ENCODE peak calls at places on chromosomes 16 and 17, in nine cellular contexts. Y is fibroblast of mammary gland, V is HepG2, E is right lobe of liver, B is lower lobe of right lung, Z is midbrain, X is NCI-H69, L is activated T-helper 1 cell treated with Interleukin-2 at 50 U/mL for 16 hours, G is A172. A is an unnamed sample.

GRCh38 chr17:45940826-45941225 is 46.5 kb downstream of the MAPT start:
- DNase-seq in Y (no peak), E (no peak), V (no peak), L (no peak), Z (peak), B (no peak), G (no peak), X (peak), A (no peak)

GRCh38 chr16:20136446-20136968 is 62.8 kb upstream of the GPR139 start:
- DNase-seq in V (no peak), B (no peak), L (no peak), X (no peak), G (no peak), Z (no peak), Y (no peak), E (no peak), A (no peak)

GRCh38 chr17:81251091-81251942 is 12.2 kb downstream of the NDUFAF8 start:
- DNase-seq in Y (no peak), Z (no peak), B (no peak), V (no peak), L (no peak), X (peak), E (no peak), G (no peak), A (no peak)

GRCh38 chr17:45579529-45580495 is 89.3 kb upstream of the PLEKHM1 start:
- DNase-seq in L (no peak), Z (no peak), G (no peak), Y (no peak), B (no peak), E (no peak), X (no peak), V (no peak), A (no peak)

GRCh38 chr16:50884066-50884860 is 142.4 kb downstream of the CYLD start:
- DNase-seq in G (no peak), Y (no peak), E (no peak), V (peak), X (no peak), B (no peak), L (no peak), Z (no peak), A (no peak)

GRCh38 chr17:11366451-11366850 is 125.4 kb downstream of the SHISA6 start:
- DNase-seq in Y (no peak), B (no peak), X (no peak), E (no peak), L (no peak), V (no peak), Z (no peak), G (no peak), A (no peak)

GRCh38 chr16:58306327-58306726 is 11.5 kb upstream of the PRSS54 start:
- DNase-seq in Y (peak), G (peak), V (peak), E (no peak), Z (no peak), B (no peak), X (peak), L (no peak), A (no peak)

GRCh38 chr16:82344157-82344556 is 174.1 kb upstream of the MPHOSPH6 start:
- DNase-seq in L (no peak), B (no peak), Y (no peak), G (no peak), V (peak), Z (peak), X (peak), E (no peak), A (no peak)

GRCh38 chr16:66580605-66581209 is 1.4 kb downstream of the CMTM2 start:
- DNase-seq in E (no peak), Y (peak), V (peak), G (peak), B (no peak), X (no peak), L (no peak), Z (no peak), A (no peak)

GRCh38 chr16:79380990-79381389 is 219.5 kb downstream of the MAF start:
- DNase-seq in V (no peak), L (no peak), X (no peak), E (no peak), Z (no peak), Y (no peak), G (no peak), B (no peak), A (no peak)

GRCh38 chr17:17206913-17207368 is 808 bp upstream of the PLD6 start:
- DNase-seq in L (no peak), Y (no peak), E (no peak), G (no peak), Z (no peak), V (no peak), B (no peak), X (no peak), A (no peak)

GRCh38 chr17:58447039-58447975 is 30.0 kb upstream of the RNF43 start:
- DNase-seq in E (peak), B (peak), G (peak), Z (peak), L (peak), V (peak), Y (peak), X (peak), A (peak)

GRCh38 chr17:55487727-55488436 is 23.4 kb downstream of the SMIM36 start:
- DNase-seq in L (no peak), Y (peak), Z (no peak), X (no peak), V (peak), B (no peak), G (no peak), E (no peak), A (no peak)

GRCh38 chr17:38619937-38620550 is 14.3 kb upstream of the SRCIN1 start:
- DNase-seq in G (no peak), E (no peak), V (no peak), B (no peak), X (no peak), Y (no peak), Z (no peak), L (no peak), A (no peak)

GRCh38 chr17:40461036-40461721 is 17.9 kb downstream of the IGFBP4 start:
- DNase-seq in Y (peak), E (no peak), X (peak), V (no peak), B (no peak), G (no peak), L (no peak), Z (no peak), A (no peak)

GRCh38 chr17:71934520-71934919 is 186.3 kb upstream of the SOX9 start:
- DNase-seq in G (no peak), E (no peak), B (no peak), Z (no peak), V (no peak), L (no peak), X (no peak), Y (no peak), A (no peak)

GRCh38 chr17:63405020-63405419 is 41.1 kb downstream of the CYB561 start:
- DNase-seq in Z (no peak), X (no peak), G (no peak), B (no peak), E (peak), L (no peak), V (no peak), Y (no peak), A (no peak)

GRCh38 chr16:65489531-65490023 is 367.7 kb upstream of the CDH11 start:
- DNase-seq in X (no peak), Y (peak), V (no peak), Z (no peak), L (no peak), E (no peak), G (no peak), B (no peak), A (no peak)

GRCh38 chr16:28905800-28906372 is 19.2 kb downstream of the RABEP2 start:
- DNase-seq in E (no peak), G (no peak), B (no peak), X (no peak), Y (no peak), V (no peak), L (no peak), Z (no peak), A (no peak)

GRCh38 chr17:38735161-38735997 is 5.2 kb downstream of the CISD3 start:
- DNase-seq in Y (no peak), L (peak), B (peak), X (peak), E (peak), Z (peak), G (peak), V (peak), A (no peak)

GRCh38 chr16:57639172-57639571 is 10.7 kb downstream of the ADGRG1 start:
- DNase-seq in Y (no peak), X (peak), E (peak), B (peak), L (no peak), V (no peak), Z (peak), G (no peak), A (peak)

GRCh38 chr16:27706803-27707685 is 157.1 kb downstream of the KATNIP start:
- DNase-seq in B (no peak), Y (no peak), E (peak), X (no peak), L (no peak), G (no peak), V (no peak), Z (no peak), A (no peak)

GRCh38 chr16:35391328-35391727 is 1931.9 kb downstream of the TP53TG3F start:
- DNase-seq in Y (peak), L (no peak), V (peak), G (peak), Z (peak), B (no peak), X (peak), E (peak), A (peak)

GRCh38 chr16:11202260-11203091 is 53.5 kb downstream of the SOCS1 start:
- DNase-seq in E (no peak), V (no peak), L (no peak), B (no peak), Y (peak), Z (no peak), X (peak), G (no peak), A (no peak)

GRCh38 chr17:39813631-39814030 is 50.5 kb downstream of the IKZF3 start:
- DNase-seq in X (no peak), Y (no peak), V (no peak), L (peak), E (no peak), G (no peak), Z (no peak), B (no peak), A (no peak)

GRCh38 chr16:72850021-72850420 is 197.9 kb downstream of the ZFHX3 start:
- DNase-seq in G (no peak), Y (no peak), L (no peak), E (no peak), B (no peak), Z (no peak), V (no peak), X (no peak), A (no peak)

GRCh38 chr17:74686761-74687160 is 26.0 kb downstream of the CD300LF start:
- DNase-seq in B (no peak), V (no peak), Z (no peak), E (no peak), X (peak), Y (no peak), G (no peak), L (no peak), A (no peak)

GRCh38 chr17:4948166-4948996 is at the start of gene PFN1:
- DNase-seq in B (peak), E (peak), G (peak), Z (peak), L (peak), V (peak), X (peak), Y (peak), A (peak)

GRCh38 chr16:22353933-22354541 is 20.4 kb downstream of the CDR2 start:
- DNase-seq in G (no peak), B (no peak), Z (no peak), V (peak), E (no peak), X (no peak), L (no peak), Y (no peak), A (peak)

GRCh38 chr16:85123891-85124635 is 11.8 kb upstream of the CIBAR2 start:
- DNase-seq in G (peak), B (peak), E (no peak), Y (peak), L (no peak), Z (peak), X (no peak), V (no peak), A (no peak)

GRCh38 chr17:4318186-4318585 is 48.3 kb downstream of the UBE2G1 start:
- DNase-seq in E (no peak), V (no peak), G (no peak), L (no peak), Z (no peak), Y (no peak), X (no peak), B (no peak), A (no peak)

GRCh38 chr17:41784207-41784744 is 2.2 kb downstream of the JUP start:
- DNase-seq in G (peak), V (no peak), X (no peak), E (no peak), Z (no peak), L (no peak), Y (peak), B (no peak), A (no peak)

GRCh38 chr17:50308666-50309065 is 34.4 kb downstream of the TMEM92 start:
- DNase-seq in B (no peak), V (no peak), G (no peak), Y (no peak), L (no peak), Z (no peak), X (no peak), E (no peak), A (no peak)

GRCh38 chr17:56779898-56780777 is 53.6 kb downstream of the C17orf67 start:
- DNase-seq in B (peak), G (peak), L (peak), X (peak), Y (peak), Z (peak), E (peak), V (peak), A (peak)

GRCh38 chr17:47427985-47428384 is 102.9 kb upstream of the NPEPPS start:
- DNase-seq in B (no peak), Z (no peak), Y (no peak), L (no peak), V (peak), X (no peak), G (no peak), E (no peak), A (no peak)

GRCh38 chr16:28187595-28188004 is 24.2 kb downstream of the XPO6 start:
- DNase-seq in Y (no peak), L (no peak), E (no peak), V (no peak), X (no peak), G (no peak), B (no peak), Z (no peak), A (no peak)

GRCh38 chr17:56596741-56597494 is 3.4 kb downstream of the NOG start:
- DNase-seq in E (no peak), L (no peak), V (no peak), Y (no peak), Z (no peak), X (no peak), B (no peak), G (peak), A (no peak)

A was measured in left lobe of liver.